ENCODE peak calls at places on chromosomes 3 and 15, in ten cellular contexts. One of them, this sample, is unnamed.

GRCh38 chr15:64930778-64931240 is 19.1 kb downstream of the ANKDD1A start:
- DNase-seq in fibroblast of the aortic adventitia: peak; percentile 33
- DNase-seq in GM20000: no peak
- DNase-seq in stimulated activated naive CD8-positive, alpha-beta T cell treated with anti-CD3 and anti-CD28 coated beads, Interleukin-15, Interleukin-2, amounts not matched to agents 100 U/mL and 50 U/mL, for 24 hours: no peak
- DNase-seq in mesendoderm: no peak
- DNase-seq in HFFc6: no peak
- DNase-seq in A549: no peak
- DNase-seq in activated T-cell treated with anti-CD3 and anti-CD28 coated beads, Interleukin-2, amount 50 U/mL, for 72 hours: no peak
- DNase-seq in smooth muscle cell of the brain vasculature: peak; percentile 52
- DNase-seq in right atrium auricular region: no peak
- DNase-seq in this sample: no peak

GRCh38 chr15:38072507-38073277 is 138.3 kb downstream of the TMCO5A start:
- DNase-seq in GM20000: peak; percentile 70
- DNase-seq in right atrium auricular region: peak; percentile 67
- DNase-seq in activated T-cell treated with anti-CD3 and anti-CD28 coated beads, Interleukin-2, amount 50 U/mL, for 72 hours: peak; percentile 28
- DNase-seq in A549: peak; percentile 39
- DNase-seq in stimulated activated naive CD8-positive, alpha-beta T cell treated with anti-CD3 and anti-CD28 coated beads, Interleukin-15, Interleukin-2, amounts not matched to agents 100 U/mL and 50 U/mL, for 24 hours: peak; percentile 24
- DNase-seq in smooth muscle cell of the brain vasculature: no peak
- DNase-seq in mesendoderm: peak; percentile 98
- DNase-seq in HFFc6: peak; percentile 65
- DNase-seq in fibroblast of the aortic adventitia: peak; percentile 79
- DNase-seq in this sample: peak; percentile 94

GRCh38 chr3:79178471-79178870 is 589.3 kb downstream of the ROBO1 start:
- DNase-seq in stimulated activated naive CD8-positive, alpha-beta T cell treated with anti-CD3 and anti-CD28 coated beads, Interleukin-15, Interleukin-2, amounts not matched to agents 100 U/mL and 50 U/mL, for 24 hours: no peak
- DNase-seq in right atrium auricular region: no peak
- DNase-seq in activated T-cell treated with anti-CD3 and anti-CD28 coated beads, Interleukin-2, amount 50 U/mL, for 72 hours: no peak
- DNase-seq in smooth muscle cell of the brain vasculature: no peak
- DNase-seq in mesendoderm: no peak
- DNase-seq in fibroblast of the aortic adventitia: no peak
- DNase-seq in GM20000: no peak
- DNase-seq in HFFc6: no peak
- DNase-seq in A549: no peak
- DNase-seq in this sample: no peak

GRCh38 chr3:40616420-40616819 is 91.7 kb downstream of the ZNF621 start:
- DNase-seq in smooth muscle cell of the brain vasculature: no peak
- DNase-seq in stimulated activated naive CD8-positive, alpha-beta T cell treated with anti-CD3 and anti-CD28 coated beads, Interleukin-15, Interleukin-2, amounts not matched to agents 100 U/mL and 50 U/mL, for 24 hours: no peak
- DNase-seq in right atrium auricular region: no peak
- DNase-seq in activated T-cell treated with anti-CD3 and anti-CD28 coated beads, Interleukin-2, amount 50 U/mL, for 72 hours: no peak
- DNase-seq in mesendoderm: peak; percentile 19
- DNase-seq in GM20000: no peak
- DNase-seq in fibroblast of the aortic adventitia: no peak
- DNase-seq in A549: no peak
- DNase-seq in HFFc6: no peak
- DNase-seq in this sample: no peak

GRCh38 chr15:82139823-82140268 is 94.0 kb upstream of the MEX3B start:
- DNase-seq in HFFc6: peak; percentile 58
- DNase-seq in mesendoderm: peak; percentile 62
- DNase-seq in stimulated activated naive CD8-positive, alpha-beta T cell treated with anti-CD3 and anti-CD28 coated beads, Interleukin-15, Interleukin-2, amounts not matched to agents 100 U/mL and 50 U/mL, for 24 hours: no peak
- DNase-seq in GM20000: peak; percentile 25
- DNase-seq in smooth muscle cell of the brain vasculature: no peak
- DNase-seq in A549: peak; percentile 63
- DNase-seq in right atrium auricular region: no peak
- DNase-seq in activated T-cell treated with anti-CD3 and anti-CD28 coated beads, Interleukin-2, amount 50 U/mL, for 72 hours: no peak
- DNase-seq in fibroblast of the aortic adventitia: peak; percentile 77
- DNase-seq in this sample: no peak

GRCh38 chr3:18153571-18154173 is 271.5 kb downstream of the SATB1 start:
- DNase-seq in smooth muscle cell of the brain vasculature: peak; percentile 55
- DNase-seq in stimulated activated naive CD8-positive, alpha-beta T cell treated with anti-CD3 and anti-CD28 coated beads, Interleukin-15, Interleukin-2, amounts not matched to agents 100 U/mL and 50 U/mL, for 24 hours: no peak
- DNase-seq in GM20000: no peak
- DNase-seq in activated T-cell treated with anti-CD3 and anti-CD28 coated beads, Interleukin-2, amount 50 U/mL, for 72 hours: no peak
- DNase-seq in A549: peak; percentile 61
- DNase-seq in mesendoderm: peak; percentile 51
- DNase-seq in right atrium auricular region: no peak
- DNase-seq in fibroblast of the aortic adventitia: peak; percentile 86
- DNase-seq in HFFc6: peak; percentile 75
- DNase-seq in this sample: no peak

GRCh38 chr3:162034368-162034767 is 537.8 kb downstream of the OTOL1 start:
- DNase-seq in stimulated activated naive CD8-positive, alpha-beta T cell treated with anti-CD3 and anti-CD28 coated beads, Interleukin-15, Interleukin-2, amounts not matched to agents 100 U/mL and 50 U/mL, for 24 hours: no peak
- DNase-seq in GM20000: no peak
- DNase-seq in mesendoderm: peak; percentile 35
- DNase-seq in HFFc6: peak; percentile 57
- DNase-seq in A549: no peak
- DNase-seq in right atrium auricular region: no peak
- DNase-seq in activated T-cell treated with anti-CD3 and anti-CD28 coated beads, Interleukin-2, amount 50 U/mL, for 72 hours: no peak
- DNase-seq in fibroblast of the aortic adventitia: peak; percentile 22
- DNase-seq in smooth muscle cell of the brain vasculature: no peak
- DNase-seq in this sample: no peak

GRCh38 chr15:44482088-44482487 is 54.7 kb downstream of the CTDSPL2 start:
- DNase-seq in smooth muscle cell of the brain vasculature: no peak
- DNase-seq in mesendoderm: peak; percentile 44
- DNase-seq in right atrium auricular region: no peak
- DNase-seq in stimulated activated naive CD8-positive, alpha-beta T cell treated with anti-CD3 and anti-CD28 coated beads, Interleukin-15, Interleukin-2, amounts not matched to agents 100 U/mL and 50 U/mL, for 24 hours: no peak
- DNase-seq in A549: no peak
- DNase-seq in fibroblast of the aortic adventitia: no peak
- DNase-seq in activated T-cell treated with anti-CD3 and anti-CD28 coated beads, Interleukin-2, amount 50 U/mL, for 72 hours: no peak
- DNase-seq in GM20000: no peak
- DNase-seq in HFFc6: no peak
- DNase-seq in this sample: no peak

GRCh38 chr3:196916995-196917394 is 25.3 kb downstream of the NCBP2 start:
- DNase-seq in HFFc6: no peak
- DNase-seq in stimulated activated naive CD8-positive, alpha-beta T cell treated with anti-CD3 and anti-CD28 coated beads, Interleukin-15, Interleukin-2, amounts not matched to agents 100 U/mL and 50 U/mL, for 24 hours: no peak
- DNase-seq in fibroblast of the aortic adventitia: no peak
- DNase-seq in A549: no peak
- DNase-seq in GM20000: no peak
- DNase-seq in smooth muscle cell of the brain vasculature: no peak
- DNase-seq in right atrium auricular region: no peak
- DNase-seq in mesendoderm: no peak
- DNase-seq in activated T-cell treated with anti-CD3 and anti-CD28 coated beads, Interleukin-2, amount 50 U/mL, for 72 hours: no peak
- DNase-seq in this sample: no peak

This sample was measured in upper lobe of left lung.